ENCODE peak calls at places on chromosomes 1 and 21, in ten cellular contexts. F, Z, N, X, L, S, Q, A, B and T are unnamed samples.

GRCh38 chr1:40592107-40592773 is 60.8 kb downstream of the ZNF684 start:
- DNase-seq in F (peak), Z (no peak), N (peak), X (peak), L (no peak), S (no peak), Q (peak), A (no peak), B (peak), T (peak)

GRCh38 chr1:9652379-9653194 is 1.1 kb downstream of the PIK3CD start:
- DNase-seq in F (no peak), Z (peak), N (no peak), X (no peak), L (no peak), S (no peak), Q (no peak), A (peak), B (no peak), T (no peak)

GRCh38 chr1:29655945-29656866 is 419.9 kb downstream of the PTPRU start:
- DNase-seq in F (no peak), Z (no peak), N (no peak), X (peak), L (no peak), S (no peak), Q (no peak), A (no peak), B (peak), T (no peak)

GRCh38 chr1:7386226-7387052 is 384.7 kb upstream of the VAMP3 start:
- DNase-seq in F (no peak), Z (no peak), N (no peak), X (peak), L (no peak), S (no peak), Q (peak), A (no peak), B (no peak), T (no peak)

GRCh38 chr1:204076891-204077290 is 4.0 kb downstream of the SOX13 start:
- DNase-seq in F (no peak), Z (no peak), N (peak), X (no peak), L (no peak), S (no peak), Q (no peak), A (no peak), B (no peak), T (no peak)

GRCh38 chr1:214332950-214333798 is 52.2 kb downstream of the SMYD2 start:
- DNase-seq in F (no peak), Z (no peak), N (peak), X (peak), L (peak), S (no peak), Q (peak), A (peak), B (no peak), T (peak)

GRCh38 chr1:62727656-62728396 is 39.6 kb upstream of the DOCK7 start:
- DNase-seq in F (no peak), Z (no peak), N (no peak), X (no peak), L (no peak), S (no peak), Q (no peak), A (no peak), B (no peak), T (no peak)

GRCh38 chr21:32524010-32524719 is 61.2 kb downstream of the TCP10L start:
- DNase-seq in F (no peak), Z (no peak), N (peak), X (no peak), L (no peak), S (no peak), Q (no peak), A (no peak), B (peak), T (no peak)

GRCh38 chr1:11654571-11655262 is at the start of gene FBXO44:
- DNase-seq in F (no peak), Z (peak), N (no peak), X (peak), L (no peak), S (peak), Q (no peak), A (peak), B (no peak), T (peak)

GRCh38 chr1:15427280-15427666 is 11.0 kb upstream of the CTRC start:
- DNase-seq in F (no peak), Z (no peak), N (no peak), X (no peak), L (no peak), S (no peak), Q (no peak), A (no peak), B (no peak), T (no peak)

GRCh38 chr1:201503397-201504176 is 3.3 kb downstream of the CSRP1 start:
- DNase-seq in F (no peak), Z (no peak), N (peak), X (no peak), L (no peak), S (no peak), Q (no peak), A (no peak), B (no peak), T (no peak)

GRCh38 chr1:84780000-84780716 is 89.9 kb upstream of the SSX2IP start:
- DNase-seq in F (no peak), Z (no peak), N (no peak), X (no peak), L (no peak), S (no peak), Q (peak), A (no peak), B (no peak), T (no peak)

GRCh38 chr1:53246261-53247134 is 8.2 kb upstream of the MAGOH start:
- DNase-seq in F (no peak), Z (no peak), N (peak), X (no peak), L (no peak), S (no peak), Q (no peak), A (no peak), B (no peak), T (no peak)

GRCh38 chr21:21406918-21407317 is 408.7 kb downstream of the NCAM2 start:
- DNase-seq in F (no peak), Z (no peak), N (no peak), X (peak), L (no peak), S (no peak), Q (no peak), A (no peak), B (no peak), T (no peak)

GRCh38 chr1:214292317-214292716 is 11.4 kb downstream of the SMYD2 start:
- DNase-seq in F (no peak), Z (no peak), N (no peak), X (no peak), L (no peak), S (no peak), Q (no peak), A (no peak), B (no peak), T (no peak)

GRCh38 chr1:244054924-244055263 is 3.8 kb downstream of the ZBTB18 start:
- DNase-seq in F (no peak), Z (no peak), N (no peak), X (peak), L (peak), S (no peak), Q (no peak), A (no peak), B (no peak), T (peak)

GRCh38 chr1:28887835-28888682 is 26.3 kb upstream of the EPB41 start:
- DNase-seq in F (no peak), Z (no peak), N (no peak), X (no peak), L (peak), S (no peak), Q (no peak), A (no peak), B (no peak), T (no peak)

GRCh38 chr1:94321662-94322061 is 84.3 kb upstream of the ARHGAP29 start:
- DNase-seq in F (peak), Z (no peak), N (no peak), X (no peak), L (no peak), S (no peak), Q (no peak), A (no peak), B (no peak), T (no peak)

GRCh38 chr1:101267082-101267481 is 30.3 kb downstream of the S1PR1 start:
- DNase-seq in F (no peak), Z (no peak), N (no peak), X (no peak), L (no peak), S (no peak), Q (no peak), A (no peak), B (no peak), T (no peak)

GRCh38 chr1:113409363-113409762 is 19.0 kb downstream of the MAGI3 start:
- DNase-seq in F (no peak), Z (no peak), N (no peak), X (no peak), L (no peak), S (no peak), Q (no peak), A (no peak), B (no peak), T (no peak)

GRCh38 chr21:31426235-31426797 is 82.3 kb upstream of the TIAM1 start:
- DNase-seq in F (no peak), Z (no peak), N (no peak), X (no peak), L (no peak), S (no peak), Q (no peak), A (no peak), B (no peak), T (no peak)

GRCh38 chr1:239987103-239987745 is 104.5 kb upstream of the FMN2 start:
- DNase-seq in F (peak), Z (no peak), N (no peak), X (peak), L (no peak), S (no peak), Q (peak), A (no peak), B (no peak), T (no peak)

GRCh38 chr1:16367968-16368910 is 1.2 kb downstream of the SZRD1 start:
- DNase-seq in F (no peak), Z (no peak), N (no peak), X (no peak), L (no peak), S (no peak), Q (no peak), A (no peak), B (no peak), T (no peak)

GRCh38 chr1:182175340-182176068 is 114.0 kb upstream of the ZNF648 start:
- DNase-seq in F (peak), Z (no peak), N (no peak), X (peak), L (no peak), S (no peak), Q (no peak), A (no peak), B (no peak), T (no peak)

GRCh38 chr1:91831132-91831930 is 54.6 kb downstream of the TGFBR3 start:
- DNase-seq in F (no peak), Z (no peak), N (no peak), X (no peak), L (no peak), S (no peak), Q (no peak), A (no peak), B (no peak), T (no peak)

GRCh38 chr21:44047996-44048560 is 36.0 kb downstream of the TRAPPC10 start:
- DNase-seq in F (no peak), Z (no peak), N (no peak), X (no peak), L (peak), S (no peak), Q (no peak), A (no peak), B (no peak), T (no peak)